ENCODE peak calls at places on chromosomes 3 and 15, in five cellular contexts. A, K, X, G and O are unnamed samples.

GRCh38 chr3:39254806-39255449 is 24.9 kb downstream of the CX3CR1 start:
- DNase-seq in K (no peak), A (peak), G (no peak), X (no peak), O (peak)

GRCh38 chr3:110754207-110754916 is 317.3 kb upstream of the NECTIN3 start:
- DNase-seq in A (no peak), X (no peak), K (no peak), G (no peak), O (no peak)

GRCh38 chr3:14415501-14415900 is 13.1 kb downstream of the SLC6A6 start:
- DNase-seq in A (no peak), K (no peak), G (no peak), X (no peak), O (no peak)

GRCh38 chr3:72177075-72178050 is 392.4 kb upstream of the PROK2 start:
- DNase-seq in K (no peak), A (no peak), X (no peak), G (peak), O (no peak)

GRCh38 chr15:62083168-62084154 is 16.7 kb downstream of the C2CD4A start:
- DNase-seq in X (no peak), G (no peak), K (no peak), A (no peak), O (no peak)

GRCh38 chr3:159667261-159667660 is 321.4 kb upstream of the IL12A start:
- DNase-seq in A (no peak), K (no peak), X (no peak), G (no peak), O (no peak)

GRCh38 chr3:143977326-143978262 is 6.0 kb downstream of the DIPK2A start:
- DNase-seq in A (no peak), X (no peak), G (peak), K (no peak), O (no peak)

GRCh38 chr3:47867451-47868017 is 64.6 kb downstream of the DHX30 start:
- DNase-seq in G (no peak), X (no peak), A (no peak), K (no peak), O (no peak)

GRCh38 chr3:27431116-27431515 is 53.1 kb downstream of the SLC4A7 start:
- DNase-seq in A (peak), X (no peak), G (no peak), K (peak), O (peak)

GRCh38 chr15:63402498-63403253 is 21.0 kb upstream of the CA12 start:
- DNase-seq in X (no peak), K (peak), A (peak), G (no peak), O (peak)

GRCh38 chr3:83934208-83935150 is 1024.3 kb upstream of the CADM2 start:
- DNase-seq in A (peak), K (no peak), G (peak), X (no peak), O (peak)

GRCh38 chr3:107690522-107691138 is 167.9 kb downstream of the BBX start:
- DNase-seq in G (no peak), A (peak), K (peak), X (no peak), O (peak)

GRCh38 chr3:175161291-175161690 is 302.2 kb downstream of the NAALADL2 start:
- DNase-seq in X (no peak), G (no peak), A (no peak), K (no peak), O (no peak)

GRCh38 chr15:56719774-56720555 is 13.3 kb downstream of the ZNF280D start:
- DNase-seq in G (no peak), K (no peak), A (peak), X (no peak), O (peak)

GRCh38 chr3:42961633-42962032 is 17.5 kb upstream of the GASK1A start:
- DNase-seq in X (no peak), G (no peak), A (peak), K (peak), O (peak)

GRCh38 chr3:185316740-185317407 is 46.1 kb upstream of the MAP3K13 start:
- DNase-seq in X (no peak), K (peak), A (peak), G (no peak), O (peak)

GRCh38 chr15:101445562-101446526 is 43.7 kb downstream of the PCSK6 start:
- DNase-seq in G (no peak), A (peak), X (no peak), K (no peak), O (peak)

GRCh38 chr3:120743556-120744195 is 1.1 kb downstream of the GTF2E1 start:
- DNase-seq in A (no peak), K (no peak), X (no peak), G (no peak), O (no peak)

GRCh38 chr3:66581261-66581660 is 80.4 kb upstream of the LRIG1 start:
- DNase-seq in A (no peak), X (no peak), G (no peak), K (no peak), O (no peak)